ENCODE peak calls at places on chromosomes 2 and 18, in ten cellular contexts. E, C, I, K, L, A, J, H, O and S are unnamed samples.
A peak's percentile ranks its signal among the peaks of the same experiment; 100 is the strongest.

GRCh38 chr2:131588152-131588873 is 60.6 kb downstream of the CCDC74A start:
- DNase-seq in E (no peak), C (no peak), I (no peak), K (no peak), L (no peak), A (no peak), J (no peak), H (no peak), O (no peak), S (no peak)

GRCh38 chr2:48529676-48530032 is 300 bp upstream of the STON1 start:
- DNase-seq in E (no peak), C (no peak), I (no peak), K (no peak), L (no peak), A (no peak), J (no peak), H (no peak), O (no peak), S (no peak)

GRCh38 chr2:38517284-38517683 is 85.4 kb downstream of the HNRNPLL start:
- DNase-seq in E (no peak), C (no peak), I (no peak), K (no peak), L (no peak), A (no peak), J (no peak), H (no peak), O (no peak), S (no peak)

GRCh38 chr18:9736942-9737813 is 29.1 kb downstream of the RAB31 start:
- DNase-seq in E (no peak), C (no peak), I (no peak), K (no peak), L (peak; percentile 71), A (no peak), J (no peak), H (no peak), O (peak; percentile 65), S (no peak)

GRCh38 chr2:241701405-241702154 is at the start of gene ING5:
- DNase-seq in E (peak; percentile 98), C (peak; percentile 9), I (peak; percentile 97), K (peak; percentile 91), L (peak; percentile 87), A (peak; percentile 84), J (peak; percentile 85), H (peak; percentile 92), O (peak; percentile 77), S (peak; percentile 72)

GRCh38 chr2:156492979-156493378 is 56.8 kb downstream of the GPD2 start:
- DNase-seq in E (no peak), C (no peak), I (no peak), K (no peak), L (no peak), A (no peak), J (no peak), H (no peak), O (no peak), S (no peak)

GRCh38 chr2:9214866-9215265 is 8.3 kb downstream of the ASAP2 start:
- DNase-seq in E (no peak), C (no peak), I (no peak), K (no peak), L (no peak), A (no peak), J (no peak), H (no peak), O (no peak), S (no peak)

GRCh38 chr2:3113122-3113521 is 264.5 kb downstream of the EIPR1 start:
- DNase-seq in E (no peak), C (no peak), I (no peak), K (no peak), L (no peak), A (no peak), J (no peak), H (no peak), O (no peak), S (no peak)

GRCh38 chr2:104872866-104873688 is 19.2 kb downstream of the POU3F3 start:
- DNase-seq in E (peak; percentile 29), C (no peak), I (peak; percentile 59), K (peak; percentile 66), L (peak; percentile 37), A (peak; percentile 70), J (peak; percentile 58), H (peak; percentile 94), O (peak; percentile 10), S (peak; percentile 22)

GRCh38 chr2:104871566-104872033 is 17.7 kb downstream of the POU3F3 start:
- DNase-seq in E (no peak), C (no peak), I (no peak), K (no peak), L (no peak), A (no peak), J (no peak), H (no peak), O (no peak), S (no peak)

GRCh38 chr2:104873689-104874054 is 19.8 kb downstream of the POU3F3 start:
- DNase-seq in E (no peak), C (no peak), I (no peak), K (no peak), L (no peak), A (no peak), J (no peak), H (no peak), O (no peak), S (no peak)

GRCh38 chr2:104870249-104870816 is 16.4 kb downstream of the POU3F3 start:
- DNase-seq in E (no peak), C (no peak), I (no peak), K (no peak), L (no peak), A (no peak), J (no peak), H (no peak), O (no peak), S (no peak)

DNA sequence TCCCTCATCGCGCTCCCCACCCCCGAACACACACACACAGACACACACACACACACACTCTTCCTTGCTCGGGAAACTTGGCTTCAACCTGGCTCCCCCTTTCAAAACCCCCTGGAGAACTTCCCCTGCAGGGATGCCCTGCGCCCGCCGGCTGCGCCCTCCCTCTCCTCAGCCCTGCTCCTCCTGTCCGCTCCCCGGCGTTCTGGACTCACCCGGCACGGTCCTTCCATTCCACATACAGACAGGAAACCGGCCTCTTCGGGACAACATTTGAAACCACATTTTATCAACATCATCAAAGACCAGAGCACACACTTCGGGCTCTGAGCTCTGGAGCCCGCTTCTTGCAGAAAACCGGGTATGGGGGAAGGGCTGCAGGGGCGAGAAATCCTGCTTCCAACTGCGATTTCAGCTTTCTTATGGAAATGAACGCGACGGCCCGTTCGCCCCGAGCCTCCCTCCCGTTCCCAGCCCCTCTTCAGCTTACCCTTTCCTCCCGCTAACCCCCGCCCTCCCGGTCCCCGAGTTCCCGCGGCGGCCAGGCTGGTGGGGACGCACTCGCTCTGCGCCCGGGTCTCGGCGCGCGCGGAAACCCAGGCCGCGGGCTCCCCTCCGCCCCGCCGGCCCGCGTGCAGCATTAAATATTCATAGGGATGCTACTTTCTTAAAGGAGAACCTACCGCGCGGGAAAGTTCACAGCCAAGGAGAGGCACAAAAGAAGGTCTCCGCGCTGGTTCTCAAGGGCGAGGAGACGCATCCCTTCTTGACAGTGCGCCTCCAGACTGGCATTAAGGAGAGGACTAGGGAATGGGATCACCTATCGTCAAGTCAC is 18.3 kb downstream of the POU3F3 start:
- DNase-seq in E (no peak), C (no peak), I (no peak), K (no peak), L (no peak), A (no peak), J (no peak), H (no peak), O (no peak), S (no peak)
- H3K4me3 ChIP-seq in E (peak overlapping the region; percentile 72), C (no peak overlapping the region), I (no peak overlapping the region), K (no peak overlapping the region), L (no peak overlapping the region), A (peak overlapping the region; percentile 70), J (no peak overlapping the region), H (peak overlapping the region; percentile 67), O (no peak overlapping the region), S (peak overlapping the region; percentile 58)

DNA sequence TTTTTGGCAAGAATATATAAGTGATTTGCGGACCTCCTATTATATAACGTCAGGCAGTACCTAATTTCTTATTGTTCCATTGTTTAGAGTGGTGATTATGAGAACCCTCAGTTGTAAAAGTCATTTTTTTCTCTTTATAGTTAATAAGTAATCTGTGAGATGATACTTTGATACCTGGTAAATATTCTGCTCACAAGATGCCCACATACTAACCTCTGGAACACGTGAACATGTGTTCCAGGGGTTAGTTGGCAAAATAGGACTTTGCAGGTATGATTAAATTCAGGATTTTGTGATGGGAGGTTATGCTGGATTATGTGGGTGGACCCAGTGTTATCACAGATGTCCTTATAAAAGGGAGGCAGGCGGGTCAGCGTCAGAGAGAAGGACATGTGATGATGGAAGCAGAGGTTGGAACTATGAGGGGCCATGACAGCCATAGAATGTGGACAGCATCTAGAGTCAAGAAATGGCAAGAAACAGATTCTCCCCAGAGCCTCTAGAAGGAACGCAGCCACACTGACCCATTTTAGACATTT is 16.8 kb downstream of the MAIP1 start:
- DNase-seq in E (no peak), C (no peak), I (no peak), K (no peak), L (no peak), A (no peak), J (no peak), H (no peak), O (no peak), S (no peak)
- H3K4me3 ChIP-seq in E (no peak overlapping the region), C (no peak overlapping the region), I (no peak overlapping the region), K (no peak overlapping the region), L (no peak overlapping the region), A (no peak overlapping the region), J (no peak overlapping the region), H (no peak overlapping the region), O (no peak overlapping the region), S (no peak overlapping the region)

GRCh38 chr2:236852977-236853374 is 232.7 kb upstream of the COPS8 start:
- DNase-seq in E (no peak), C (no peak), I (no peak), K (no peak), L (no peak), A (no peak), J (peak; percentile 31), H (no peak), O (no peak), S (no peak)
- H3K4me3 ChIP-seq in E (no peak overlapping the region), C (no peak overlapping the region), I (no peak overlapping the region), K (no peak overlapping the region), L (no peak overlapping the region), A (no peak overlapping the region), J (no peak overlapping the region), H (no peak overlapping the region), O (no peak overlapping the region), S (no peak overlapping the region)

DNA sequence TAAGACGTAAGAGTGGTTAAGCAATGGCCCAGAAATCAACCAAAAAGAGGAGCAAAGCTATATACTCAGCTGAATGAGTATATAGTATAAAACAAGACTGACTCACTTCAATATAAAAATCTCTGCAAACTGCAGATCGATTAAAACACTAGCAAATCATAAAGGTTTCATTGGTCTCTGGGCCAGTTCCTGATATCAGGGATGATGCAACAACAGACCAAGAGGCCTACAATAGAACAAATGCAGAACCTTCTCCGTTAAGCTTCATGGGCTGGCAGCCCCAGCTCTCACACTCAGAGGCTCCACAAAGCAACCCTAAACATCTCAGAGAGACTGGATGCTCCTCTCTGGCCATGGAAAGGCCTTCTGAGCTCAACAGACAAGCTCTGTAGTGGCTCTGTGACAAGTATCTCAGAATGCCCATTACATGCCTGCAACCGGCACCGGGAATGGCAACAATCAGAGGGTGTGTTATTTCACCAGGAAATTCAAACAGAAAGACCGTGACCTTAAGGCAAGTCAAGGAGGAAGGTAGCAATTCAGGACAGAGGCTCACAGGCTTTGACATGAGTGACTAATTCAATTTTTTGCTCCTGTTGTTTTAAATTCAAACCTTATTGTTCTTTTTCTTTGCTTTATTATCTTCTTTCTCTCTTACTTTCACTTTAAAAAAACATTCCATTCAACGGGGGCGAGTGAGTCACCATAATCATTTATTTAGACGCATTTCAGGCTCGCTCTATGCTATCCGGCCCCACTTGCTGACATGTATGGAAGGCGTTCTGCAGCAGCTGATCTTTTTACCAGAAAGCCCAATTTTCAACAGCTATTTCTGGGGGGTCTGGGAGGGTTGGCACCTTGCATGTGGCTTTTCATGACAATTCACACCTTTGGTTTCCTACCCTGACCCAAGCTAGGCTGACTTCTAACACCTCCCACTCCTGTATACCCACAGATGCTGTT is 15.1 kb downstream of the CYRIA start:
- DNase-seq in E (no peak), C (no peak), I (no peak), K (peak; percentile 82), L (peak; percentile 78), A (no peak), J (peak; percentile 47), H (no peak), O (no peak), S (no peak)
- H3K4me3 ChIP-seq in E (peak overlapping the region; percentile 48), C (peak overlapping the region; percentile 12), I (peak overlapping the region; percentile 43), K (peak overlapping the region; percentile 52), L (peak overlapping the region; percentile 38), A (no peak overlapping the region), J (no peak overlapping the region), H (peak overlapping the region; percentile 43), O (no peak overlapping the region), S (peak overlapping the region; percentile 25)